ENCODE peak calls at places on chromosomes 5 and 9, in five cellular contexts. V is fibroblast of lung, S is WERI-Rb-1, X is AG04449, L is fibroblast of the aortic adventitia. Z is an unnamed sample.
A peak's percentile ranks its signal among the peaks of the same experiment; 100 is the strongest.

GRCh38 chr5:141747152-141747640 is 65.2 kb upstream of the ARAP3 start:
- DNase-seq in S (peak; percentile 97), X (no peak), V (peak; percentile 46), L (peak; percentile 61), Z (no peak)

GRCh38 chr9:7320139-7320538 is 479.4 kb downstream of the DMAC1 start:
- DNase-seq in S (no peak), V (peak; percentile 93), X (peak; percentile 62), L (peak; percentile 69), Z (no peak)

GRCh38 chr5:1522601-1523479 is 920 bp downstream of the LPCAT1 start:
- DNase-seq in X (no peak), S (peak; percentile 25), V (peak; percentile 13), L (no peak), Z (no peak)

GRCh38 chr5:64330728-64331231 is 165.1 kb downstream of the RNF180 start:
- DNase-seq in X (no peak), V (no peak), S (no peak), L (no peak), Z (no peak)

GRCh38 chr5:58042933-58043606 is 416.8 kb downstream of the PLK2 start:
- DNase-seq in V (peak; percentile 52), X (no peak), S (no peak), L (peak; percentile 55), Z (no peak)

GRCh38 chr5:112419050-112419595 is at the start of gene EPB41L4A:
- DNase-seq in S (peak; percentile 50), X (no peak), V (peak; percentile 8), L (no peak), Z (no peak)

GRCh38 chr5:171337207-171337562 is 28.1 kb downstream of the TLX3 start:
- DNase-seq in S (no peak), L (no peak), X (no peak), V (no peak), Z (no peak)

GRCh38 chr9:111766066-111766465 is 28.7 kb downstream of the SHOC1 start:
- DNase-seq in X (no peak), S (no peak), V (no peak), L (no peak), Z (no peak)

GRCh38 chr9:13956107-13956506 is 357.8 kb downstream of the NFIB start:
- DNase-seq in S (no peak), V (no peak), X (no peak), L (no peak), Z (no peak)

GRCh38 chr9:81680006-81680405 is 9.3 kb downstream of the TLE1 start:
- DNase-seq in L (no peak), S (no peak), X (no peak), V (no peak), Z (no peak)

GRCh38 chr5:96294887-96295209 is 138.2 kb downstream of the PCSK1 start:
- DNase-seq in L (no peak), V (no peak), S (no peak), X (no peak), Z (no peak)

GRCh38 chr5:72722792-72723402 is 93.6 kb upstream of the TNPO1 start:
- DNase-seq in X (no peak), V (no peak), S (peak; percentile 77), L (peak; percentile 5), Z (no peak)

GRCh38 chr5:39755986-39756385 is 331.2 kb upstream of the DAB2 start:
- DNase-seq in S (no peak), L (peak; percentile 94), X (peak; percentile 91), V (peak; percentile 96), Z (no peak)

GRCh38 chr5:135034186-135034962 is at the start of gene PITX1:
- DNase-seq in S (peak; percentile 92), L (peak; percentile 37), V (peak; percentile 22), X (no peak), Z (no peak)

GRCh38 chr5:157819502-157820125 is 39.3 kb downstream of the CLINT1 start:
- DNase-seq in S (no peak), V (no peak), X (no peak), L (peak; percentile 16), Z (no peak)

GRCh38 chr9:124022201-124023121 is 10.9 kb downstream of the LHX2 start:
- DNase-seq in X (no peak), S (no peak), L (no peak), V (peak; percentile 67), Z (no peak)

GRCh38 chr5:175654346-175654745 is 3.5 kb upstream of the HRH2 start:
- DNase-seq in V (no peak), L (no peak), X (no peak), S (no peak), Z (no peak)

GRCh38 chr5:178989311-178989710 is 5.8 kb downstream of the GRM6 start:
- DNase-seq in L (no peak), X (no peak), V (no peak), S (no peak), Z (no peak)
- H3K4me3 ChIP-seq in L (no peak overlapping the region), X (no peak overlapping the region), V (no peak overlapping the region), S (no peak overlapping the region), Z (no peak overlapping the region)

GRCh38 chr5:89071941-89072331 is 189.0 kb upstream of the MEF2C start:
- DNase-seq in L (no peak), S (no peak), V (no peak), X (no peak), Z (no peak)
- H3K4me3 ChIP-seq in L (no peak overlapping the region), S (no peak overlapping the region), V (no peak overlapping the region), X (no peak overlapping the region), Z (no peak overlapping the region)

DNA sequence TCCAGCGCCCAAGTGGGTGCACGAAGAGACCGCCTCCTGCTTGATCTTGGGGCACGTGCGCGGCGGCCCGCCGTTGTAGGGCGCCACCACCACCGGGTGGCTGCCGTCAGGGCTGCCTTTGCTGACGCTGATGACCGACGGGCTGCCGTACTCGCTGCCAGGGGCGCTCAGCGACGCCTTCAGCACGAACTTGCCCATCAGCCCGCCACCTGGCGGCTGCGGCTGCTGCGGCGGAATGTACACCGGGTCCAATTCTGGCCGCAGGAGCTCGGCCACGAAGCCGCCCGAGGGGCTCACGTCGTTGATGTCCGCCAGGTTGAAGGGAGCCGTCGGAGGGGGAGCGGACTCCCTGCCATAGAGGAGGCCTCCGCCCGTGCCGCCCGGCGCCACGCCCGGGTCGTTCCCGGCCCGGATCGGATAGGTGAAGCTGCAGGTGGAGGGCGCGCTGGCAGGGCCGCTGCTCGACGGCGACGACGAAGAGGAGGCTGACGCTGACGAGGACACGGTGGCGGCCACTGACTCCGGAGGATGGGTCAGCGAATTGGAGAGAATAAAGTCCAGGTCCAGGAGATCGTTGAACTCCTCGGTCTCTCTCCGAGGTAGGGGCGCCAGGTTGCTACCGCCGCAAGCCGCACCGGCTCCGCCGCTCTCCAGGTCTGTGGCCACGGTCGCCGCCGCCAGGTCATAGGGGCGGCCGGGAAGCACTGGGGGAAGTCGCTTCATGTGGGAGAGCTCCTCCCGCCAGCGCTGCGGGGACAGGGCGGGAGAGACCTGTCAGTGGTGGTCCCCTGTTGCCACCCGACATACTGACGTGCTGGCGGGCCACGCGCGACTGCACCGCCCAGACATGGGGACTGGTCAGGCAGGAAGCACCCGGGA is 1.8 kb downstream of the KLF4 start:
- DNase-seq in V (peak; percentile 51), X (no peak), S (peak; percentile 76), L (peak; percentile 75), Z (no peak)
- H3K4me3 ChIP-seq in V (peak overlapping the region; percentile 85), X (peak overlapping the region; percentile 68), S (peak overlapping the region; percentile 39), L (peak overlapping the region; percentile 92), Z (no peak overlapping the region)

GRCh38 chr5:44387391-44387790 is 1.8 kb downstream of the FGF10 start:
- DNase-seq in V (no peak), X (no peak), S (no peak), L (no peak), Z (no peak)

GRCh38 chr5:44389410-44389879 is at the start of gene FGF10:
- DNase-seq in X (no peak), L (peak; percentile 3), V (peak; percentile 1), S (peak; percentile 8), Z (no peak)

GRCh38 chr5:44387911-44388310 is 1.3 kb downstream of the FGF10 start:
- DNase-seq in S (no peak), V (no peak), X (no peak), L (no peak), Z (no peak)

GRCh38 chr5:44388504-44389409 is 463 bp downstream of the FGF10 start:
- DNase-seq in L (peak; percentile 3), S (no peak), X (no peak), V (no peak), Z (no peak)

GRCh38 chr5:44390332-44390731 is 1.1 kb upstream of the FGF10 start:
- DNase-seq in X (no peak), L (no peak), V (no peak), S (no peak), Z (no peak)
- H3K4me3 ChIP-seq in X (no peak overlapping the region), L (no peak overlapping the region), V (no peak overlapping the region), S (no peak overlapping the region), Z (no peak overlapping the region)

Z was measured in CD4-positive, CD25-positive, alpha-beta regulatory T cell.